ENCODE peak calls at places on chromosomes 13 and 19, in four cellular contexts. One of them, this sample, is unnamed.

GRCh38 chr19:42105358-42105757 is 26.9 kb downstream of the POU2F2 start:
- DNase-seq in IMR-90: peak; percentile 26
- DNase-seq in fibroblast of pulmonary artery: no peak
- DNase-seq in astrocyte: no peak
- DNase-seq in this sample: no peak

GRCh38 chr19:44587863-44588752 is 25.3 kb upstream of the IGSF23 start:
- DNase-seq in IMR-90: peak; percentile 96
- DNase-seq in fibroblast of pulmonary artery: peak; percentile 89
- DNase-seq in astrocyte: peak; percentile 95
- DNase-seq in this sample: no peak

GRCh38 chr19:33284146-33284643 is 18.1 kb downstream of the CEBPA start:
- DNase-seq in IMR-90: no peak
- DNase-seq in fibroblast of pulmonary artery: no peak
- DNase-seq in astrocyte: no peak
- DNase-seq in this sample: no peak

GRCh38 chr19:752652-753517 is 2.0 kb downstream of the MISP start:
- DNase-seq in IMR-90: peak; percentile 90
- DNase-seq in fibroblast of pulmonary artery: peak; percentile 74
- DNase-seq in astrocyte: peak; percentile 79
- DNase-seq in this sample: no peak

GRCh38 chr19:29878973-29879654 is 62.9 kb upstream of the URI1 start:
- DNase-seq in IMR-90: peak; percentile 10
- DNase-seq in fibroblast of pulmonary artery: peak; percentile 10
- DNase-seq in astrocyte: peak; percentile 14
- DNase-seq in this sample: peak; percentile 69

GRCh38 chr19:30252214-30252613 is 120.0 kb upstream of the ZNF536 start:
- DNase-seq in IMR-90: no peak
- DNase-seq in fibroblast of pulmonary artery: no peak
- DNase-seq in astrocyte: no peak
- DNase-seq in this sample: no peak

GRCh38 chr13:94968040-94968756 is 255.9 kb upstream of the SOX21 start:
- DNase-seq in IMR-90: no peak
- DNase-seq in fibroblast of pulmonary artery: no peak
- DNase-seq in astrocyte: no peak
- DNase-seq in this sample: peak; percentile 23

GRCh38 chr13:99085139-99085845 is 107.4 kb upstream of the DOCK9 start:
- DNase-seq in IMR-90: no peak
- DNase-seq in fibroblast of pulmonary artery: no peak
- DNase-seq in astrocyte: no peak
- DNase-seq in this sample: no peak

GRCh38 chr13:28163587-28163986 is 25.2 kb downstream of the PAN3 start:
- DNase-seq in IMR-90: no peak
- DNase-seq in fibroblast of pulmonary artery: no peak
- DNase-seq in astrocyte: no peak
- DNase-seq in this sample: no peak

GRCh38 chr13:50576156-50576555 is 267.3 kb downstream of the DLEU7 start:
- DNase-seq in IMR-90: no peak
- DNase-seq in fibroblast of pulmonary artery: no peak
- DNase-seq in astrocyte: no peak
- DNase-seq in this sample: no peak

GRCh38 chr19:3850320-3850972 is 18.4 kb downstream of the ZFR2 start:
- DNase-seq in IMR-90: no peak
- DNase-seq in fibroblast of pulmonary artery: no peak
- DNase-seq in astrocyte: no peak
- DNase-seq in this sample: no peak

GRCh38 chr13:80458546-80458945 is 117.6 kb upstream of the SPRY2 start:
- DNase-seq in IMR-90: no peak
- DNase-seq in fibroblast of pulmonary artery: peak; percentile 73
- DNase-seq in astrocyte: no peak
- DNase-seq in this sample: no peak

GRCh38 chr13:47397739-47398138 is 500.9 kb upstream of the HTR2A start:
- DNase-seq in IMR-90: peak; percentile 80
- DNase-seq in fibroblast of pulmonary artery: no peak
- DNase-seq in astrocyte: peak; percentile 71
- DNase-seq in this sample: no peak

GRCh38 chr19:7874080-7874856 is at the start of gene PRR36:
- DNase-seq in IMR-90: no peak
- DNase-seq in fibroblast of pulmonary artery: no peak
- DNase-seq in astrocyte: no peak
- DNase-seq in this sample: peak; percentile 83

GRCh38 chr13:70960841-70961443 is 852.7 kb upstream of the KLHL1 start:
- DNase-seq in IMR-90: peak; percentile 13
- DNase-seq in fibroblast of pulmonary artery: peak; percentile 61
- DNase-seq in astrocyte: peak; percentile 3
- DNase-seq in this sample: peak; percentile 32

GRCh38 chr19:31444931-31445330 is 95.7 kb upstream of the TSHZ3 start:
- DNase-seq in IMR-90: no peak
- DNase-seq in fibroblast of pulmonary artery: peak; percentile 35
- DNase-seq in astrocyte: no peak
- DNase-seq in this sample: no peak

GRCh38 chr19:51788936-51789795 is 5.8 kb upstream of the FPR3 start:
- DNase-seq in IMR-90: no peak
- DNase-seq in fibroblast of pulmonary artery: no peak
- DNase-seq in astrocyte: no peak
- DNase-seq in this sample: no peak

GRCh38 chr19:10797541-10798256 is 38.3 kb downstream of the TMED1 start:
- DNase-seq in IMR-90: no peak
- DNase-seq in fibroblast of pulmonary artery: peak; percentile 49
- DNase-seq in astrocyte: no peak
- DNase-seq in this sample: no peak

GRCh38 chr13:110323172-110323851 is 16.2 kb downstream of the COL4A2 start:
- DNase-seq in IMR-90: peak; percentile 96
- DNase-seq in fibroblast of pulmonary artery: no peak
- DNase-seq in astrocyte: peak; percentile 93
- DNase-seq in this sample: no peak

GRCh38 chr19:18939163-18939562 is 1.9 kb downstream of the HOMER3 start:
- DNase-seq in IMR-90: no peak
- DNase-seq in fibroblast of pulmonary artery: no peak
- DNase-seq in astrocyte: no peak
- DNase-seq in this sample: no peak

GRCh38 chr13:23160241-23161175 is 20.3 kb upstream of the SGCG start:
- DNase-seq in IMR-90: no peak
- DNase-seq in fibroblast of pulmonary artery: no peak
- DNase-seq in astrocyte: no peak
- DNase-seq in this sample: no peak

GRCh38 chr13:99436686-99437416 is 64.4 kb upstream of the TM9SF2 start:
- DNase-seq in IMR-90: peak; percentile 83
- DNase-seq in fibroblast of pulmonary artery: peak; percentile 91
- DNase-seq in astrocyte: peak; percentile 59
- DNase-seq in this sample: peak; percentile 85

GRCh38 chr13:49938921-49939320 is 2.8 kb upstream of the SPRYD7 start:
- DNase-seq in IMR-90: no peak
- DNase-seq in fibroblast of pulmonary artery: no peak
- DNase-seq in astrocyte: no peak
- DNase-seq in this sample: no peak

GRCh38 chr19:3734310-3734600 is 26.1 kb downstream of the TJP3 start:
- DNase-seq in IMR-90: no peak
- DNase-seq in fibroblast of pulmonary artery: no peak
- DNase-seq in astrocyte: no peak
- DNase-seq in this sample: no peak

GRCh38 chr19:18590273-18591272 is 2.0 kb downstream of the REX1BD start:
- DNase-seq in IMR-90: peak; percentile 57
- DNase-seq in fibroblast of pulmonary artery: peak; percentile 61
- DNase-seq in astrocyte: peak; percentile 74
- DNase-seq in this sample: peak; percentile 98

GRCh38 chr13:33958964-33959363 is 141.0 kb downstream of the RFC3 start:
- DNase-seq in IMR-90: no peak
- DNase-seq in fibroblast of pulmonary artery: no peak
- DNase-seq in astrocyte: no peak
- DNase-seq in this sample: no peak

GRCh38 chr13:87384099-87384498 is 287.1 kb upstream of the SLITRK5 start:
- DNase-seq in IMR-90: no peak
- DNase-seq in fibroblast of pulmonary artery: no peak
- DNase-seq in astrocyte: no peak
- DNase-seq in this sample: no peak

GRCh38 chr13:97028441-97029299 is 34.4 kb upstream of the OXGR1 start:
- DNase-seq in IMR-90: peak; percentile 40
- DNase-seq in fibroblast of pulmonary artery: peak; percentile 78
- DNase-seq in astrocyte: peak; percentile 12
- DNase-seq in this sample: peak; percentile 66

GRCh38 chr19:47483200-47483599 is 819 bp downstream of the KPTN start:
- DNase-seq in IMR-90: no peak
- DNase-seq in fibroblast of pulmonary artery: no peak
- DNase-seq in astrocyte: no peak
- DNase-seq in this sample: no peak

GRCh38 chr13:77820431-77821149 is 98.0 kb downstream of the EDNRB start:
- DNase-seq in IMR-90: no peak
- DNase-seq in fibroblast of pulmonary artery: no peak
- DNase-seq in astrocyte: no peak
- DNase-seq in this sample: no peak
- TF ChIP-seq CTCF in IMR-90: no peak
- TF ChIP-seq CTCF in fibroblast of pulmonary artery: peak; percentile 16
- TF ChIP-seq CTCF in astrocyte: no peak
- TF ChIP-seq CTCF in this sample: peak; percentile 42

DNA sequence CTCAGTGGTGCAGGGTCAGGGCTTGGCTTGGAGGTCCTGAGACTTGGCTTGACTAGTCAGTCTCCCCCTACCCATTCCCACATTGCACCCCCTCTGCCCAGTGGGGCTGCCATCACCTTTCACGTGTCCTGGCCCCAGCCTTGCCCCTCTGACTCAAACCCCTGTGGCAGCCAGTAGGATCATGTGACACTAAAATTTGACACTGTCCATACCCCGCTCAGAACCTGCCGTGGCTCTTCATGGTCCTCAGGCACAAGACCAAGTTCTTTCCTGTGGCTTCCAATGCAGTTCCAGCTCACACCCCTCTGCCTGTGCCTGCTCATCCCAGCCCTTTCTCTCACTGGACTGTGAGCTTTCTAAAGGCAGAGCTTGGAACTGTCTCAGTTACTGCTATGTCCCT is 2.2 kb downstream of the PSMD8 start:
- DNase-seq in IMR-90: no peak
- DNase-seq in fibroblast of pulmonary artery: no peak
- DNase-seq in astrocyte: no peak
- DNase-seq in this sample: no peak
- H3K4me3 ChIP-seq in IMR-90: no peak overlapping the region
- H3K4me3 ChIP-seq in fibroblast of pulmonary artery: peak overlapping the region; percentile 78
- H3K4me3 ChIP-seq in astrocyte: no peak overlapping the region
- H3K4me3 ChIP-seq in this sample: no peak overlapping the region

GRCh38 chr19:5138606-5139594 is 170.0 kb downstream of the KDM4B start:
- DNase-seq in IMR-90: peak; percentile 47
- DNase-seq in fibroblast of pulmonary artery: peak; percentile 93
- DNase-seq in astrocyte: peak; percentile 90
- DNase-seq in this sample: peak; percentile 20

GRCh38 chr19:5136060-5136855 is 167.3 kb downstream of the KDM4B start:
- DNase-seq in IMR-90: no peak
- DNase-seq in fibroblast of pulmonary artery: no peak
- DNase-seq in astrocyte: no peak
- DNase-seq in this sample: peak; percentile 54

GRCh38 chr19:5134683-5135082 is 165.8 kb downstream of the KDM4B start:
- DNase-seq in IMR-90: no peak
- DNase-seq in fibroblast of pulmonary artery: no peak
- DNase-seq in astrocyte: no peak
- DNase-seq in this sample: no peak

GRCh38 chr19:5137114-5137513 is 168.2 kb downstream of the KDM4B start:
- DNase-seq in IMR-90: no peak
- DNase-seq in fibroblast of pulmonary artery: no peak
- DNase-seq in astrocyte: no peak
- DNase-seq in this sample: no peak

GRCh38 chr19:5137571-5138124 is 168.7 kb downstream of the KDM4B start:
- DNase-seq in IMR-90: no peak
- DNase-seq in fibroblast of pulmonary artery: no peak
- DNase-seq in astrocyte: no peak
- DNase-seq in this sample: no peak
- TF ChIP-seq CTCF in IMR-90: no peak
- TF ChIP-seq CTCF in fibroblast of pulmonary artery: no peak
- TF ChIP-seq CTCF in astrocyte: no peak
- TF ChIP-seq CTCF in this sample: peak; percentile 36

DNA sequence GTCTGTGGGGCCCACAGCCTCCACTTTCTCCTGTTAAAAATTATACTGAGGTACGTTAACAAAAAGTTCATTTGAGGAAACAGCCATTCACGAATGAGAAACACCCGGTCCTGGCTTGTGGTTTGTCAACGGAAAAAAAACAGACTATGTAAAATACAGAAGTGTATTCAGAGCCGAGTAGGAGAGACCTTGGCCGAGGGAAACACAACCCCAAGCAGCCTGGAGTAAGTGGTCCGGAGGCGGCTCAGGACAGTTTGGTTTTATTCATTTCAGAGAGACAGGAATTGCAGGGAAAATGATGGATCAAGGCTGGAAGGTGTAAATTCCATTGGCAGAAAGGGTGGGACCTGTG is 714 bp downstream of the ZNF439 start:
- DNase-seq in IMR-90: no peak
- DNase-seq in fibroblast of pulmonary artery: no peak
- DNase-seq in astrocyte: peak; percentile 4
- DNase-seq in this sample: no peak
- H3K4me3 ChIP-seq in IMR-90: peak overlapping the region; percentile 83
- H3K4me3 ChIP-seq in fibroblast of pulmonary artery: peak overlapping the region; percentile 61
- H3K4me3 ChIP-seq in astrocyte: peak overlapping the region; percentile 55
- H3K4me3 ChIP-seq in this sample: peak overlapping the region; percentile 70

DNA sequence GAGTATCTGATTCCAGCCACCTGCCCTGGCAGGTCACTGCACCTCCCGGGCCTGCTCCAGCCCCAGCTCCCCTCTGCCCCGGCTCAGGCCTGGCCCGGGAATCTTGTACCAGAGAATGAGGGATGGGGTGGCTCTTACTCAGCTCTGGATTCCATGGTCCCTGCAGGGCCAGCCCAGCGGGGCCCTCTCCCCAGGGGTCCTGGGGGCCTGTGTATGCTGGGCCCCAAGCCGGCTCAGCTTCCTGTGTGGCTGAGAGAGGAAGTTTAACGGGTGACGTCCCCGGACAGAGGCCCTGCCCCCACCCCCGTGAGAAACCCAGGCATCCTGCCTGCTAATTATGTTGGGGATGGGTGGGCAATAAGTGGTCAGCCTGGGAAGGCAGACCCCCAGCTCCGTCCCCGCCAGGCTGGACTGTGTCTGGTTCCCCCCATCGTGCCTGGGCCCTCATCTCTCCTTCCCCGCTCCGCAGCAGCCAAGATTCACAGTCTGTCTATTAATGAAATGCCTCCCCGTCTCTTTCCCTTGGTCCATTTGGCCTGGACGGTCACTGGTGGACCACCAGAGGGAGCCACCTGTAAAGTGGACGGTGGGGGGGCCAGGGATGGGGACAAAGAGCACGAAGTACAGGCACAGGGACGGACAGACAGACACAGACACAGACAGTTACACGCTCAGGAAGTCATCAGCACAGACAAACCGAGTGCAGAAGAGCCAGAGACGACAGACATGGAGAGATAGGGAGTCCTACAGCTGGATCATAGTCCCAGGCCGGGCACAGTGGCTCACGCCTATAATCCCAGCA is at the start of gene DENND1C:
- DNase-seq in IMR-90: no peak
- DNase-seq in fibroblast of pulmonary artery: no peak
- DNase-seq in astrocyte: no peak
- DNase-seq in this sample: peak; percentile 39
- TF ChIP-seq CTCF in IMR-90: peak; percentile 37
- TF ChIP-seq CTCF in fibroblast of pulmonary artery: peak; percentile 54
- TF ChIP-seq CTCF in astrocyte: peak; percentile 18
- TF ChIP-seq CTCF in this sample: peak; percentile 59

GRCh38 chr19:40804783-40805242 is 5.8 kb downstream of the EGLN2 start:
- DNase-seq in IMR-90: no peak
- DNase-seq in fibroblast of pulmonary artery: no peak
- DNase-seq in astrocyte: no peak
- DNase-seq in this sample: no peak
- H3K4me3 ChIP-seq in IMR-90: no peak overlapping the region
- H3K4me3 ChIP-seq in fibroblast of pulmonary artery: no peak overlapping the region
- H3K4me3 ChIP-seq in astrocyte: no peak overlapping the region
- H3K4me3 ChIP-seq in this sample: no peak overlapping the region